ENCODE peak calls at places on chromosomes 2 and 18, in eight cellular contexts. T, G, Q, B, D, V, J and M are unnamed samples.

GRCh38 chr2:138356178-138356577 is 145.4 kb upstream of the SPOPL start:
- DNase-seq in Q (no peak), J (peak), B (no peak), T (peak), G (no peak), V (no peak), D (no peak), M (no peak)

GRCh38 chr2:215612770-215613169 is 176.9 kb upstream of the FN1 start:
- DNase-seq in D (no peak), V (no peak), G (no peak), T (peak), Q (no peak), B (peak), J (peak), M (no peak)

GRCh38 chr18:54254265-54254758 is 15.0 kb upstream of the POLI start:
- DNase-seq in D (no peak), J (peak), V (no peak), G (no peak), B (no peak), T (peak), Q (no peak), M (no peak)

GRCh38 chr2:76197842-76198448 is 487.2 kb upstream of the GCFC2 start:
- DNase-seq in B (peak), V (no peak), G (peak), T (peak), Q (no peak), D (no peak), J (peak), M (no peak)

GRCh38 chr2:6872412-6872811 is 5.2 kb upstream of the RSAD2 start:
- DNase-seq in D (no peak), V (no peak), T (no peak), B (no peak), Q (no peak), J (no peak), G (no peak), M (no peak)

GRCh38 chr18:54828290-54828871 is at the start of gene RAB27B:
- DNase-seq in D (peak), V (peak), Q (peak), T (peak), B (no peak), J (peak), G (peak), M (peak)

GRCh38 chr18:4450065-4450676 is 4.9 kb downstream of the DLGAP1 start:
- DNase-seq in J (no peak), G (no peak), Q (no peak), V (no peak), T (no peak), D (no peak), B (no peak), M (no peak)

GRCh38 chr2:73907840-73908452 is 15.1 kb downstream of the ACTG2 start:
- DNase-seq in J (peak), G (no peak), V (no peak), Q (no peak), B (peak), D (peak), T (peak), M (peak)

GRCh38 chr2:152402780-152403388 is 67.9 kb downstream of the FMNL2 start:
- DNase-seq in J (no peak), T (peak), B (no peak), G (no peak), D (no peak), Q (no peak), V (no peak), M (no peak)

GRCh38 chr18:62616331-62616805 is 93.5 kb downstream of the ZCCHC2 start:
- DNase-seq in G (no peak), D (no peak), T (peak), B (no peak), V (no peak), Q (no peak), J (no peak), M (no peak)

GRCh38 chr2:173195100-173195499 is 119.5 kb downstream of the MAP3K20 start:
- DNase-seq in B (no peak), T (no peak), D (no peak), G (no peak), V (no peak), J (no peak), Q (no peak), M (no peak)

GRCh38 chr18:24212939-24213338 is 74.1 kb downstream of the CABYR start:
- DNase-seq in Q (no peak), B (no peak), G (no peak), V (no peak), T (peak), D (no peak), J (peak), M (no peak)

GRCh38 chr2:146665801-146666200 is 1179.0 kb upstream of the ACVR2A start:
- DNase-seq in V (no peak), Q (no peak), B (no peak), D (no peak), J (peak), G (no peak), T (peak), M (no peak)

GRCh38 chr2:45210466-45211195 is 201.4 kb upstream of the SIX2 start:
- DNase-seq in V (no peak), D (no peak), Q (no peak), J (peak), B (no peak), G (no peak), T (no peak), M (no peak)

GRCh38 chr2:205580591-205580990 is 101.7 kb upstream of the NRP2 start:
- DNase-seq in G (no peak), T (peak), B (no peak), V (no peak), J (peak), Q (no peak), D (no peak), M (no peak)

GRCh38 chr18:27871731-27872130 is 305.2 kb downstream of the CDH2 start:
- DNase-seq in D (no peak), J (no peak), V (no peak), B (no peak), G (no peak), Q (no peak), T (no peak), M (no peak)

GRCh38 chr2:43803113-43803512 is 29.3 kb downstream of the DYNC2LI1 start:
- DNase-seq in Q (no peak), T (peak), G (no peak), D (no peak), B (no peak), J (peak), V (no peak), M (no peak)

GRCh38 chr2:43800894-43801293 is 27.1 kb downstream of the DYNC2LI1 start:
- DNase-seq in J (no peak), G (no peak), T (no peak), V (no peak), Q (no peak), B (no peak), D (no peak), M (no peak)

GRCh38 chr2:43798300-43798699 is 24.5 kb downstream of the DYNC2LI1 start:
- DNase-seq in J (no peak), T (peak), V (peak), B (no peak), G (no peak), D (no peak), Q (no peak), M (no peak)

GRCh38 chr2:43806719-43807031 is 32.0 kb downstream of the ABCG5 start:
- DNase-seq in V (no peak), J (no peak), D (no peak), Q (no peak), T (no peak), G (no peak), B (no peak), M (no peak)

DNA sequence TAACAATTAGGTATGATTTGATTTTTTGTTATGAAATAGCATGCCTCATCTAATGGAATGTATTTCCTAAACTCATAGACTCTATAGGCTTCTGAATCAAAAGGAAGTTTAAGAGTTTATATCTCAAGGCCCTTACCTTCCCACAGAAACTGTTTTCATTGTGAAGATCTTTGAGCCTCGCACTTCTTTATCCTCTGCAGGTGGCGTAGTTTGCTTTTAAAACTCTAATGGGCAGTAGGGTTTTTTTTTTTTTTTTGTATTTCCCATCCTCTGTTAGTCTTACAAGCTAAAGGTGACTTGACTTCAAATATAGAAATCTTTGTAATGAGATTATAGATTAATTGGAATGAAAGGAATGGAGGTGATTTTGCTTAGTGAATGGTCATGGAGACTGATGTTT is 28.3 kb downstream of the DYNC2LI1 start:
- DNase-seq in T (no peak), B (no peak), V (no peak), G (no peak), D (no peak), Q (no peak), J (no peak), M (no peak)
- TF ChIP-seq CTCF in T (no peak), B (no peak), V (no peak), G (no peak), D (no peak), Q (no peak), J (no peak), M (no peak)

GRCh38 chr2:20181761-20182160 is 43.2 kb downstream of the SDC1 start:
- DNase-seq in Q (peak), D (no peak), T (no peak), J (no peak), V (no peak), G (no peak), B (no peak), M (no peak)

GRCh38 chr2:20179179-20179754 is 45.7 kb downstream of the SDC1 start:
- DNase-seq in T (no peak), J (no peak), B (no peak), Q (no peak), V (no peak), G (no peak), D (no peak), M (no peak)

GRCh38 chr2:20180676-20181648 is 44.0 kb downstream of the SDC1 start:
- DNase-seq in V (no peak), B (no peak), D (no peak), T (no peak), J (no peak), G (no peak), Q (peak), M (no peak)

GRCh38 chr2:20178404-20179178 is 46.3 kb downstream of the SDC1 start:
- DNase-seq in G (no peak), B (no peak), Q (peak), T (no peak), D (no peak), J (no peak), V (no peak), M (no peak)

GRCh38 chr2:20179755-20180594 is 45.0 kb downstream of the SDC1 start:
- DNase-seq in V (peak), B (no peak), Q (peak), D (no peak), J (no peak), T (no peak), G (no peak), M (no peak)
- TF ChIP-seq CTCF in V (no peak), B (no peak), Q (no peak), D (no peak), J (no peak), T (no peak), G (no peak), M (no peak)

DNA sequence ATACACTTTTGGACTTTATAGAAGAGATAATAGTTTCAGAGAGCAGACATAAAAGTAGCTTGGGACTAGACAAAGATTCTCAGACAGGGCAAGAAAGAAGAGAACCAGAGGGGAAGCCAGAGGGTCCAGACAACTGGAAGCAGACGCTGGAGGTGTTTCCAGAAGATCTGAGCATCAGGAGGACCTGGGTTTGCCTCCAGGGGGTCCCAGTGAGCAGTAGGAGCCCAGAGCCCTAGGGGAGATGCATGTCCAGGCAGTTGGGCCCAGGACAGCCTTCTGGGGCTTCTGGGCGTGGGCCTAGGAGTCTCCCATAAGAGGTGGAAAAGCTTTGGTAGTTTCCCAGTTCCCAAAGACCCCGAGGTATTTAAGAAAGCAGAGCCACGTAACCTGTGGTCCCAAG is 251.2 kb upstream of the ID2 start:
- DNase-seq in V (no peak), D (no peak), T (no peak), B (no peak), Q (no peak), G (no peak), J (no peak), M (no peak)
- TF ChIP-seq CTCF in V (no peak), D (no peak), T (no peak), B (no peak), Q (no peak), G (no peak), J (no peak), M (no peak)

GRCh38 chr2:23617167-23617787 is 232.3 kb downstream of the KLHL29 start:
- DNase-seq in J (peak), Q (peak), D (no peak), T (peak), G (no peak), V (no peak), B (no peak), M (no peak)
- TF ChIP-seq CTCF in J (peak), Q (peak), D (peak), T (peak), G (no peak), V (no peak), B (no peak), M (no peak)

GRCh38 chr2:136871424-136871823 is 106.1 kb downstream of the THSD7B start:
- DNase-seq in Q (no peak), G (no peak), V (no peak), J (no peak), T (no peak), B (no peak), D (no peak), M (no peak)

DNA sequence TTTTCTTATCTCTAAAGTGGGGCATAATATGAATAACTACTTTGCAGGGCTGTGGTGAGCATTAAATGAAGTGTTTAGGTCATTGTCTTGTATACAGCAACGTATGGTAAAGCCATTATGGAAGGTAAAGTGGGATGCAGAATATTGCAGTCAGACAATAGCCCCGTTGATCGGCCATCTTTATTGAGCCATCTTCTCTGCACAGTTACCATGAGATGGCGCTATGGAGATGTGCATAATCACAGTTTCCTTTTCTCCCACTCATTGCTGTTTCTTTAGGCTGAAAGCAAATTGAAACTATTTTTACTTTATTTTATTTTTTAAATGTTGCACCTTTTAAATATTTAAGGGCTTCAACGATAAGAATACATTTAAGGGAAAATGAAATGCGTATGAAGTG is 108.9 kb downstream of the THSD7B start:
- DNase-seq in D (no peak), T (no peak), V (no peak), G (peak), Q (no peak), J (no peak), B (no peak), M (no peak)
- TF ChIP-seq CTCF in D (peak), T (no peak), V (no peak), G (peak), Q (peak), J (no peak), B (no peak), M (no peak)

DNA sequence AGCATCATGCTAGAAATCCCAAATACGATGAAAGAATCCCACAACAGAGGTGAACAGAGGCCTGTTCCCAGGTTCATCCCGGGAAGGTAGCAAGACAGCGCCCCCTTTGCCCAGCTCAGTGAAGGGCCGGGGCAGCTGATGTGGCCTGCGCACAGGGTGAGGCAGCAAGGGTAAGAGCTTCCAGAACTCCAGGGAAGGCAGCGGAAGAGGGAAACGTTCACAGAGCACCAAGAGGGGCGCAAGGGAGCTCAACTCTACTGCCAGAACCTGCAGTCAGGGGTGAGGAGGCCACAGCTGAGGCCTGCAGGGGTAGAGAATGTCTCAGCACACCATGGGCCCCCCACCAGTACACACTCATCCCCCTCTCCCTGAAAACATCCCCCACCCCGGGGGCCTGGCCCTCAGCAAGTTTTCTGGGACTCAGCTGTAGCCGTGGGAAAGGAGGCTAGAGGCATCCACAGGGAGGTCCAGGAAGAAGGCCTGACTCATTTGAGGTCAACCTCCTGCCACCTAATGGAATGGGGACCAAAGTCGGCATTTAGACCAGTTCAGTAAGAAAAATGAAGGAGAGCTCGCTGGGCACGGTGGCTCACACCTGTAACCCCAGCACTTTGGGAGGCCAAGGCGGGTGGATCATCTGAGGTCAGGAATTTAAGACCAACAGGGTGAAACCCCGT is 95.6 kb upstream of the ASAP2 start:
- DNase-seq in B (no peak), Q (no peak), V (no peak), D (no peak), T (peak), G (peak), J (peak), M (no peak)
- TF ChIP-seq CTCF in B (peak), Q (no peak), V (no peak), D (peak), T (peak), G (peak), J (no peak), M (no peak)

DNA sequence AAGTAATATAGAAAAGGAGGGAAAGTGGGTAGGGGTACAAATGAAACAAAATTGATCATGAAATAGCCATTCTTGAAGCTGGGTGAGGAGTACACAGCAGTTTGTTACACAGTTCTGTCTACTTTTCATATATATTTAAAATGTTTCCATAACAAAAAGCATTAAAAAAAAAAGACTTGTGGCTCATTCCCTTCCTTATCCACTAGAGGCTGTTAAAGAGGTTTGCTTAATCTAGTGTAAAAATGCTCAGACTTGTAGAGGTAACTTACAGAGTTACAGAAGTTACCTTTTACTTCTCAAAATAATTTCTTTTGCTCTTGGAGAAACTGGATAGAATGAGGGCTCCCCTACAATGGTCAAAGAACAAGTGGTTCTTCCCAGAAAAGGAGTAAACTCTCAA is 8.1 kb upstream of the WIPF1 start:
- DNase-seq in T (peak), V (peak), Q (no peak), D (no peak), B (no peak), G (no peak), J (peak), M (no peak)
- TF ChIP-seq CTCF in T (peak), V (peak), Q (peak), D (peak), B (peak), G (peak), J (peak), M (peak)

GRCh38 chr2:126227250-126227649 is 428.7 kb upstream of the GYPC start:
- DNase-seq in T (peak), V (no peak), D (no peak), J (no peak), B (no peak), Q (no peak), G (no peak), M (no peak)
- TF ChIP-seq CTCF in T (no peak), V (no peak), D (peak), J (no peak), B (no peak), Q (peak), G (peak), M (no peak)